ENCODE peak calls at places on chromosome 14, in five cellular contexts. Z, V, X, H and U are unnamed samples.

GRCh38 chr14:104321151-104322130 is 183.1 kb downstream of the KIF26A start:
- DNase-seq in Z (no peak), V (no peak), X (no peak), H (peak), U (peak)

GRCh38 chr14:104693482-104694431 is 4.3 kb downstream of the INF2 start:
- DNase-seq in Z (no peak), V (no peak), X (no peak), H (no peak), U (no peak)

GRCh38 chr14:20387577-20387976 is 25.7 kb downstream of the TEP1 start:
- DNase-seq in Z (no peak), V (no peak), X (no peak), H (no peak), U (no peak)

GRCh38 chr14:53055003-53055402 is 98.1 kb downstream of the DDHD1 start:
- DNase-seq in Z (no peak), V (peak), X (no peak), H (no peak), U (no peak)

GRCh38 chr14:33839193-33840076 is 111.4 kb downstream of the EGLN3 start:
- DNase-seq in Z (peak), V (peak), X (peak), H (peak), U (peak)

GRCh38 chr14:70601162-70601561 is 707 bp upstream of the MED6 start:
- DNase-seq in Z (no peak), V (peak), X (no peak), H (no peak), U (no peak)

GRCh38 chr14:79379266-79379665 is 832.0 kb downstream of the DIO2 start:
- DNase-seq in Z (no peak), V (no peak), X (no peak), H (no peak), U (no peak)

GRCh38 chr14:71116206-71117122 is 209.2 kb downstream of the PCNX1 start:
- DNase-seq in Z (no peak), V (no peak), X (no peak), H (no peak), U (no peak)

GRCh38 chr14:21894003-21894897 is 220.6 kb upstream of the OR4E1 start:
- DNase-seq in Z (no peak), V (no peak), X (no peak), H (no peak), U (no peak)
- H3K27ac ChIP-seq in Z (no peak), V (no peak), X (no peak), H (no peak), U (no peak)

DNA sequence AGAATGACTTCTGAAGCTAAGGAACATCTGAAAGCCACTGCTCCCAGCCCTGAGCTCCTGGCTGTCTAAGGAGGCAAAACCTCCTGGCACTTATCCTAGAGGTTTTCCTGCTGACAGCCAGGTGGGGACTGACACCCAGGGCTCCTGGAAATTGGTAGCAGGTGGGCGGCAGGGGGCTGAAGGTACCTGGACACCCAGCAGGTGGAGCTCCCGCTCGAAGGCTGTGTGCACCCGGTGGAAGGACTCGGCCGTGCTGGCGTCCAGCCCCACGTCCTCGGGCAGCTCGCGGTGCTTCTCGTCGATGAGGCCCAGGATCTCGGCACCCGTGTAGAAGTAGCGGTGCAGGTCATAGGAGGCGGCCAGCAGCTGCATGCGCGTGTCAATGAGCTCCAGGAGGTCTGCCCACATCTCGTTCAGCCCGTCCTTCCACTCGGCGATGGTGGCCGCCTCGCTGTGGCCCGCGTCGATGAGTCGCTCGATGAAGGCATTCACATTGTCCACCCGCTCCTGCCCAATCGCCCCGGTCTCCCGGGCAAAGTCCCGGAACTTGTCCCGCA is 68.2 kb downstream of the PLEKHG3 start:
- DNase-seq in Z (no peak), V (no peak), X (no peak), H (no peak), U (no peak)
- TF ChIP-seq CTCF in Z (no peak), V (no peak), X (no peak), H (no peak), U (no peak)

DNA sequence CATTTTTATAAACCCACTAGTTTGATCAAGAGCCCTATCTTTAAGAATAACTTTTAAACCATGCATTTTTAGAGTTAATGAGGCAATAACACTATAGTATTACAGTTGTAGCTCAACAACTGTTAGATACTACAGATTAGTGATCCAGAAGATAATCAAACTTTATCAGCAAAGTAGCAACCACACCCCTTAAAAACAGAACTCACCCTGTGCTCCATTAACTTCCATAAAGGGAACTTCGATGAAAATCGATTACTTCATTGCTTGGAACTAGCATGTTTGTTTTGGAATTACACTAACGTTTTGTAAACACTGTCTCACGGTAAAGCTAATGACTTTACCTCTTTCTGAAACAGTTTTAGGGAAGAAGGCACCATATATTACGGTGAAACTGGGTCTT is 1.4 kb downstream of the SGPP1 start:
- DNase-seq in Z (no peak), V (no peak), X (no peak), H (no peak), U (no peak)
- H3K27ac ChIP-seq in Z (no peak), V (no peak), X (no peak), H (peak), U (peak)

DNA sequence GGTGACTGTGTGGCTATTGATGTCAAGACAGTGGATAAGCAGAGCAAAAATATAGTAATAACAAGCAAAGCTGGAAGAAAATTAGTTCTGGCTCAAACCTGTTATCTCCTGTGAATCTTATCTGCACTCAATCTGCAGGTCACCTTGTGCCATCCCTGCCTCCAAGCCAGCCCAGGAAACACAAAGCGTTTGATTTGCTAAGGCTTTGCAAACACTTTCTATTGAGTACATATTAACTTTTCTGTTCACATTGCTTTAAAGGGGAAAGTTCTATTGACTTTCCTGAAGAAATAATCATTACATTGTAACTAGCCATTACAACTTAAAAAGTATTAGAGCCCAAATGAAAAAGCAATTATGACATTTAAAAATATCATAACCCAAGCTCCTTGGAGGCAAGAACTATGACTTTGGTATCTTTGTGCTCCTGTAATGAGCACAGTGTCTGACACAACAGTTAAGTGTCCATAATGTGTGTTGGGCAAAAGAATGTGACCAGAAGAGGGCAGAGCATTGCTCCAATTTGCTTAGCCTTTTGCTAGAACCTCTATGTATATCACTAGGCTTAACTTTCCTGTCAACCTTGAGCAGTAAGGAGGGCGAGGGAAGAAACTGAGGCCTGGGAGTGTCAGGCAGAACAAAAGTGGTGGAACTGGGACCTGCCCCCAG is 24.7 kb downstream of the SERPINA3 start:
- DNase-seq in Z (no peak), V (no peak), X (no peak), H (no peak), U (no peak)
- TF ChIP-seq CTCF in Z (peak), V (peak), X (no peak), H (no peak), U (no peak)

GRCh38 chr14:106347291-106347778 is 821.0 kb downstream of the TMEM121 start:
- DNase-seq in Z (no peak), V (no peak), X (no peak), H (no peak), U (no peak)

GRCh38 chr14:106346084-106346483 is 819.7 kb downstream of the TMEM121 start:
- DNase-seq in Z (no peak), V (no peak), X (no peak), H (no peak), U (no peak)

GRCh38 chr14:106346534-106347290 is 820.3 kb downstream of the TMEM121 start:
- DNase-seq in Z (no peak), V (no peak), X (no peak), H (no peak), U (no peak)

GRCh38 chr14:106347890-106348755 is 821.7 kb downstream of the TMEM121 start:
- DNase-seq in Z (no peak), V (no peak), X (no peak), H (no peak), U (no peak)

DNA sequence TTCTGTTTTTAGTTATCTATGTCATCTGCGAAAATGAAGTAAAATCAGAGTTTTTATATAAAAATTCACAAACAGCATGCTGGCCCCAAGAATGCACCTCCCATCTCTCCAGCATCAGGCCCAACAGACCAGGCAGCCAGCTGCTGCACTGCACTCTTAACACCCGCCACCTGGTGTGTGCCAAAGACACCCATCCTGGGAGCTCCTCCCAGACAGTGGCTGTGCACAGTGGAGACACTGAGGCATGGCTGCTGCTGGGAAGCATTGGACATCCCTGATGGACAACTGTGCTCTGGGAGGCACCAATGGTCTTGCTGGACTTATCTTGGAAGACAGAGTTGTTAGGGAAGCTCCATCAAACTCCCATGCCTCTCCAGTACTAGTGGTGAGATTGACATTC is 817.3 kb downstream of the TMEM121 start:
- DNase-seq in Z (no peak), V (no peak), X (no peak), H (no peak), U (no peak)
- H3K27ac ChIP-seq in Z (no peak), V (no peak), X (no peak), H (no peak), U (no peak)

GRCh38 chr14:64507376-64508156 is 3.0 kb downstream of the ZBTB1 start:
- DNase-seq in Z (no peak), V (peak), X (no peak), H (no peak), U (no peak)
- TF ChIP-seq CTCF in Z (no peak), V (no peak), X (no peak), H (no peak), U (no peak)

GRCh38 chr14:92105073-92105844 is 1.1 kb downstream of the ATXN3 start:
- DNase-seq in Z (no peak), V (peak), X (no peak), H (no peak), U (no peak)

GRCh38 chr14:92106095-92106937 is at the start of gene ATXN3:
- DNase-seq in Z (peak), V (peak), X (peak), H (peak), U (peak)

GRCh38 chr14:92108345-92109254 is 2.2 kb upstream of the ATXN3 start:
- DNase-seq in Z (no peak), V (no peak), X (no peak), H (no peak), U (no peak)

GRCh38 chr14:92103363-92103762 is 3.0 kb downstream of the ATXN3 start:
- DNase-seq in Z (no peak), V (no peak), X (no peak), H (no peak), U (no peak)

GRCh38 chr14:92105845-92106094 is 612 bp downstream of the ATXN3 start:
- DNase-seq in Z (peak), V (no peak), X (peak), H (peak), U (no peak)
- H3K27ac ChIP-seq in Z (peak), V (peak), X (peak), H (peak), U (peak)